ENCODE peak calls at places on chromosomes 2 and 18, in nine cellular contexts. Q is GM03348; Y is Jurkat, Clone E6-1; D is activated CD4-positive, alpha-beta T cell treated with anti-CD3 and anti-CD28 coated beads, Interleukin-2, amount 10 ng/mL, durations not matched to agents 7 days and 5 days; H is left lobe of liver; B is cardiac muscle cell; T is GM23338; P is frontal cortex; C is endothelial cell. A is an unnamed sample.
A peak's percentile ranks its signal among the peaks of the same experiment; 100 is the strongest.

GRCh38 chr2:80199504-80199903 is 105.0 kb downstream of the LRRTM1 start:
- DNase-seq in T (peak; percentile 21), Y (no peak), P (no peak), H (no peak), D (no peak), B (no peak), C (no peak), Q (no peak), A (no peak)

GRCh38 chr2:88596141-88596830 is 31.0 kb downstream of the EIF2AK3 start:
- DNase-seq in C (no peak), Q (no peak), P (no peak), H (no peak), D (no peak), Y (no peak), T (no peak), B (no peak), A (no peak)

GRCh38 chr2:17257194-17257909 is 260.9 kb downstream of the RAD51AP2 start:
- DNase-seq in D (no peak), T (no peak), C (no peak), P (no peak), H (no peak), Y (no peak), Q (peak; percentile 47), B (no peak), A (no peak)

GRCh38 chr2:95270541-95271081 is 3.6 kb upstream of the PROM2 start:
- DNase-seq in Q (no peak), D (no peak), B (no peak), P (no peak), Y (no peak), C (no peak), H (peak; percentile 41), T (no peak), A (no peak)

GRCh38 chr18:52694804-52695203 is 354.8 kb downstream of the DCC start:
- DNase-seq in C (peak; percentile 38), T (peak; percentile 56), H (no peak), P (no peak), B (no peak), Y (no peak), D (no peak), Q (peak; percentile 33), A (peak; percentile 2)

GRCh38 chr2:55618025-55618648 is 715 bp upstream of the PPP4R3B start:
- DNase-seq in Q (peak; percentile 11), B (peak; percentile 26), H (no peak), D (peak; percentile 25), T (no peak), Y (no peak), P (no peak), C (no peak), A (peak; percentile 30)

GRCh38 chr18:48796491-48797205 is 154.1 kb downstream of the SMAD7 start:
- DNase-seq in T (no peak), H (peak; percentile 11), Q (no peak), B (no peak), P (no peak), Y (no peak), D (no peak), C (no peak), A (no peak)

GRCh38 chr2:18194161-18194560 is 315.7 kb downstream of the KCNS3 start:
- DNase-seq in Q (no peak), B (no peak), D (no peak), H (no peak), C (no peak), Y (no peak), P (no peak), T (no peak), A (no peak)

GRCh38 chr2:49616800-49617199 is 462.5 kb upstream of the FSHR start:
- DNase-seq in D (no peak), Q (no peak), C (peak; percentile 6), Y (peak; percentile 10), B (peak; percentile 67), P (peak; percentile 2), T (peak; percentile 75), H (no peak), A (peak; percentile 49)

GRCh38 chr2:43402002-43402401 is 175.6 kb upstream of the ZFP36L2 start:
- DNase-seq in B (no peak), D (no peak), Y (no peak), H (no peak), C (no peak), T (no peak), P (no peak), Q (no peak), A (peak; percentile 98)

GRCh38 chr2:240858321-240858720 is 10.3 kb upstream of the AGXT start:
- DNase-seq in H (no peak), B (no peak), Y (no peak), D (no peak), P (no peak), Q (no peak), T (no peak), C (no peak), A (no peak)

GRCh38 chr2:129554373-129554772 is 425.1 kb upstream of the RAB6C start:
- DNase-seq in B (no peak), Y (no peak), C (no peak), T (peak; percentile 59), H (no peak), Q (no peak), P (no peak), D (no peak), A (no peak)

GRCh38 chr2:105641389-105641811 is 103.3 kb upstream of the NCK2 start:
- DNase-seq in H (no peak), Y (no peak), P (peak; percentile 44), D (no peak), B (no peak), Q (no peak), T (no peak), C (no peak), A (no peak)

GRCh38 chr18:36333418-36333817 is 35.9 kb downstream of the FHOD3 start:
- DNase-seq in P (no peak), C (no peak), Y (no peak), B (no peak), T (no peak), D (no peak), Q (peak; percentile 87), H (no peak), A (peak; percentile 55)

GRCh38 chr2:56008661-56009411 is 85.3 kb upstream of the EFEMP1 start:
- DNase-seq in P (peak; percentile 26), C (peak; percentile 74), D (no peak), Y (no peak), H (no peak), T (peak; percentile 91), Q (peak; percentile 83), B (peak; percentile 45), A (no peak)

GRCh38 chr18:24987933-24988840 is 363.8 kb downstream of the ZNF521 start:
- DNase-seq in C (no peak), P (no peak), H (no peak), D (no peak), Y (no peak), B (no peak), Q (no peak), T (no peak), A (no peak)

GRCh38 chr2:180524458-180524857 is 455.9 kb upstream of the UBE2E3 start:
- DNase-seq in D (no peak), B (no peak), Y (no peak), P (no peak), C (no peak), T (peak; percentile 14), H (no peak), Q (peak; percentile 2), A (no peak)

GRCh38 chr2:144511222-144511855 is 8.6 kb downstream of the ZEB2 start:
- DNase-seq in P (no peak), Q (no peak), B (no peak), T (no peak), D (no peak), Y (no peak), C (no peak), H (no peak), A (no peak)

GRCh38 chr2:113282747-113283533 is 4.2 kb upstream of the PAX8 start:
- DNase-seq in C (no peak), H (peak; percentile 96), T (peak; percentile 70), B (no peak), Q (peak; percentile 17), Y (no peak), P (no peak), D (no peak), A (no peak)

GRCh38 chr2:46187112-46187618 is 110.0 kb upstream of the EPAS1 start:
- DNase-seq in H (peak; percentile 81), Y (peak; percentile 35), T (no peak), C (no peak), B (no peak), D (peak; percentile 60), Q (peak; percentile 83), P (no peak), A (peak; percentile 69)

GRCh38 chr2:110977388-110977787 is 143.3 kb upstream of the BCL2L11 start:
- DNase-seq in D (no peak), T (no peak), Q (no peak), B (no peak), P (no peak), Y (no peak), H (no peak), C (no peak), A (no peak)

GRCh38 chr2:230669386-230669935 is 43.2 kb upstream of the CAB39 start:
- DNase-seq in P (no peak), B (no peak), C (no peak), Y (no peak), D (no peak), Q (no peak), H (no peak), T (no peak), A (no peak)

GRCh38 chr2:221502270-221502973 is 69.7 kb downstream of the EPHA4 start:
- DNase-seq in H (no peak), P (no peak), T (no peak), B (no peak), D (no peak), Q (peak; percentile 56), C (no peak), Y (no peak), A (no peak)

GRCh38 chr2:239960929-239961661 is 64.0 kb downstream of the NDUFA10 start:
- DNase-seq in H (no peak), C (no peak), Y (peak; percentile 73), P (no peak), B (no peak), T (no peak), D (no peak), Q (no peak), A (peak; percentile 43)